ENCODE peak calls at places on chromosomes 4 and X, in six cellular contexts. One of them, this sample, is unnamed. For H3K36me3, the result is how much of the 10 kb centered on the place peaks cover.

GRCh38 chr4:169315530-169316306 is 45.0 kb upstream of the SH3RF1 start:
- DNase-seq in tibial artery: no peak
- DNase-seq in spleen: no peak
- DNase-seq in mesendoderm: peak
- DNase-seq in BJ: no peak
- DNase-seq in CD8-positive, alpha-beta T cell: no peak
- DNase-seq in this sample: no peak

GRCh38 chr4:18020671-18021469 is 685 bp downstream of the LCORL start:
- DNase-seq in tibial artery: peak
- DNase-seq in CD8-positive, alpha-beta T cell: peak
- DNase-seq in mesendoderm: peak
- DNase-seq in spleen: peak
- DNase-seq in BJ: peak
- DNase-seq in this sample: peak

GRCh38 chr4:22019676-22020075 is 71.1 kb upstream of the KCNIP4 start:
- DNase-seq in tibial artery: no peak
- DNase-seq in CD8-positive, alpha-beta T cell: no peak
- DNase-seq in BJ: no peak
- DNase-seq in spleen: no peak
- DNase-seq in mesendoderm: no peak
- DNase-seq in this sample: no peak

GRCh38 chrX:153889123-153889522 is 3.1 kb upstream of the L1CAM start:
- DNase-seq in BJ: no peak
- DNase-seq in mesendoderm: no peak
- DNase-seq in CD8-positive, alpha-beta T cell: no peak
- DNase-seq in tibial artery: no peak
- DNase-seq in spleen: no peak
- DNase-seq in this sample: no peak

GRCh38 chrX:23503835-23504539 is 163.3 kb upstream of the PRDX4 start:
- DNase-seq in mesendoderm: peak
- DNase-seq in tibial artery: peak
- DNase-seq in CD8-positive, alpha-beta T cell: no peak
- DNase-seq in BJ: peak
- DNase-seq in spleen: no peak
- DNase-seq in this sample: peak

GRCh38 chrX:8484360-8484759 is 19.7 kb downstream of the VCX3B start:
- DNase-seq in CD8-positive, alpha-beta T cell: no peak
- DNase-seq in mesendoderm: no peak
- DNase-seq in BJ: no peak
- DNase-seq in spleen: no peak
- DNase-seq in tibial artery: no peak
- DNase-seq in this sample: no peak

GRCh38 chr4:108950158-108950915 is 187.5 kb upstream of the ETNPPL start:
- DNase-seq in spleen: no peak
- DNase-seq in CD8-positive, alpha-beta T cell: no peak
- DNase-seq in tibial artery: no peak
- DNase-seq in mesendoderm: no peak
- DNase-seq in BJ: no peak
- DNase-seq in this sample: no peak

GRCh38 chrX:32852203-32852602 is 359.1 kb downstream of the DMD start:
- DNase-seq in spleen: no peak
- DNase-seq in mesendoderm: no peak
- DNase-seq in tibial artery: no peak
- DNase-seq in CD8-positive, alpha-beta T cell: no peak
- DNase-seq in BJ: no peak
- DNase-seq in this sample: no peak

GRCh38 chrX:110966839-110967238 is 129.2 kb upstream of the PAK3 start:
- DNase-seq in BJ: no peak
- DNase-seq in CD8-positive, alpha-beta T cell: no peak
- DNase-seq in tibial artery: no peak
- DNase-seq in mesendoderm: no peak
- DNase-seq in spleen: no peak
- DNase-seq in this sample: no peak

GRCh38 chr4:158172196-158172557 is 648 bp downstream of the GASK1B start:
- DNase-seq in BJ: no peak
- DNase-seq in tibial artery: no peak
- DNase-seq in spleen: no peak
- DNase-seq in CD8-positive, alpha-beta T cell: no peak
- DNase-seq in mesendoderm: no peak
- DNase-seq in this sample: no peak

GRCh38 chr4:137541866-137542648 is 9.8 kb upstream of the PCDH18 start:
- DNase-seq in mesendoderm: no peak
- DNase-seq in CD8-positive, alpha-beta T cell: no peak
- DNase-seq in BJ: no peak
- DNase-seq in tibial artery: no peak
- DNase-seq in spleen: no peak
- DNase-seq in this sample: no peak

GRCh38 chr4:164648151-164648848 is 105.6 kb upstream of the SMIM31 start:
- DNase-seq in mesendoderm: no peak
- DNase-seq in BJ: no peak
- DNase-seq in tibial artery: no peak
- DNase-seq in spleen: no peak
- DNase-seq in CD8-positive, alpha-beta T cell: no peak
- DNase-seq in this sample: no peak

GRCh38 chrX:155535866-155536265 is 76.9 kb downstream of the TMLHE start:
- DNase-seq in BJ: no peak
- DNase-seq in CD8-positive, alpha-beta T cell: no peak
- DNase-seq in mesendoderm: no peak
- DNase-seq in spleen: no peak
- DNase-seq in tibial artery: no peak
- DNase-seq in this sample: no peak

GRCh38 chr4:74030285-74030684 is 8.2 kb downstream of the CXCL3 start:
- DNase-seq in tibial artery: no peak
- DNase-seq in mesendoderm: no peak
- DNase-seq in spleen: no peak
- DNase-seq in BJ: no peak
- DNase-seq in CD8-positive, alpha-beta T cell: no peak
- DNase-seq in this sample: no peak

GRCh38 chrX:153765138-153766079 is 1.4 kb downstream of the PLXNB3 start:
- DNase-seq in tibial artery: no peak
- DNase-seq in BJ: no peak
- DNase-seq in spleen: peak
- DNase-seq in CD8-positive, alpha-beta T cell: no peak
- DNase-seq in mesendoderm: peak
- DNase-seq in this sample: no peak

GRCh38 chr4:105061136-105061696 is 85.5 kb upstream of the TET2 start:
- DNase-seq in tibial artery: no peak
- DNase-seq in mesendoderm: peak
- DNase-seq in CD8-positive, alpha-beta T cell: peak
- DNase-seq in BJ: no peak
- DNase-seq in spleen: no peak
- DNase-seq in this sample: no peak

GRCh38 chrX:103845165-103845653 is 13.2 kb upstream of the RAB9B start:
- DNase-seq in tibial artery: peak
- DNase-seq in CD8-positive, alpha-beta T cell: peak
- DNase-seq in mesendoderm: peak
- DNase-seq in BJ: peak
- DNase-seq in spleen: no peak
- DNase-seq in this sample: no peak

GRCh38 chr4:78551420-78552351 is at the start of gene ANXA3:
- DNase-seq in BJ: no peak
- DNase-seq in tibial artery: no peak
- DNase-seq in mesendoderm: peak
- DNase-seq in CD8-positive, alpha-beta T cell: no peak
- DNase-seq in spleen: peak
- DNase-seq in this sample: no peak

GRCh38 chr4:15612136-15612535 is 43.0 kb downstream of the FBXL5 start:
- DNase-seq in mesendoderm: no peak
- DNase-seq in spleen: no peak
- DNase-seq in tibial artery: no peak
- DNase-seq in CD8-positive, alpha-beta T cell: no peak
- DNase-seq in BJ: no peak
- DNase-seq in this sample: no peak

GRCh38 chr4:55549888-55550287 is 3.2 kb upstream of the CLOCK start:
- DNase-seq in BJ: peak
- DNase-seq in CD8-positive, alpha-beta T cell: no peak
- DNase-seq in mesendoderm: no peak
- DNase-seq in spleen: no peak
- DNase-seq in tibial artery: no peak
- DNase-seq in this sample: no peak

GRCh38 chr4:138162259-138162658 is 79.9 kb downstream of the SLC7A11 start:
- DNase-seq in CD8-positive, alpha-beta T cell: no peak
- DNase-seq in spleen: no peak
- DNase-seq in tibial artery: no peak
- DNase-seq in BJ: no peak
- DNase-seq in mesendoderm: no peak
- DNase-seq in this sample: no peak

GRCh38 chrX:115013705-115014104 is 3.7 kb downstream of the IL13RA2 start:
- DNase-seq in spleen: no peak
- DNase-seq in mesendoderm: no peak
- DNase-seq in BJ: no peak
- DNase-seq in CD8-positive, alpha-beta T cell: no peak
- DNase-seq in tibial artery: no peak
- DNase-seq in this sample: no peak

GRCh38 chr4:72449705-72450104 is 119.3 kb downstream of the ADAMTS3 start:
- DNase-seq in mesendoderm: no peak
- DNase-seq in spleen: no peak
- DNase-seq in BJ: no peak
- DNase-seq in CD8-positive, alpha-beta T cell: no peak
- DNase-seq in tibial artery: no peak
- DNase-seq in this sample: no peak

GRCh38 chrX:1202251-1202650 is 10.2 kb downstream of the CRLF2 start:
- DNase-seq in BJ: no peak
- DNase-seq in spleen: peak
- DNase-seq in CD8-positive, alpha-beta T cell: no peak
- DNase-seq in tibial artery: no peak
- DNase-seq in mesendoderm: no peak
- DNase-seq in this sample: no peak

GRCh38 chrX:31580227-31580626 is 508.4 kb upstream of the FTHL17 start:
- DNase-seq in spleen: no peak
- DNase-seq in mesendoderm: peak
- DNase-seq in CD8-positive, alpha-beta T cell: no peak
- DNase-seq in tibial artery: no peak
- DNase-seq in BJ: no peak
- DNase-seq in this sample: no peak

GRCh38 chr4:105709081-105709450 is 482 bp downstream of the GSTCD start:
- DNase-seq in BJ: no peak
- DNase-seq in spleen: no peak
- DNase-seq in mesendoderm: peak
- DNase-seq in tibial artery: no peak
- DNase-seq in CD8-positive, alpha-beta T cell: no peak
- DNase-seq in this sample: no peak

DNA sequence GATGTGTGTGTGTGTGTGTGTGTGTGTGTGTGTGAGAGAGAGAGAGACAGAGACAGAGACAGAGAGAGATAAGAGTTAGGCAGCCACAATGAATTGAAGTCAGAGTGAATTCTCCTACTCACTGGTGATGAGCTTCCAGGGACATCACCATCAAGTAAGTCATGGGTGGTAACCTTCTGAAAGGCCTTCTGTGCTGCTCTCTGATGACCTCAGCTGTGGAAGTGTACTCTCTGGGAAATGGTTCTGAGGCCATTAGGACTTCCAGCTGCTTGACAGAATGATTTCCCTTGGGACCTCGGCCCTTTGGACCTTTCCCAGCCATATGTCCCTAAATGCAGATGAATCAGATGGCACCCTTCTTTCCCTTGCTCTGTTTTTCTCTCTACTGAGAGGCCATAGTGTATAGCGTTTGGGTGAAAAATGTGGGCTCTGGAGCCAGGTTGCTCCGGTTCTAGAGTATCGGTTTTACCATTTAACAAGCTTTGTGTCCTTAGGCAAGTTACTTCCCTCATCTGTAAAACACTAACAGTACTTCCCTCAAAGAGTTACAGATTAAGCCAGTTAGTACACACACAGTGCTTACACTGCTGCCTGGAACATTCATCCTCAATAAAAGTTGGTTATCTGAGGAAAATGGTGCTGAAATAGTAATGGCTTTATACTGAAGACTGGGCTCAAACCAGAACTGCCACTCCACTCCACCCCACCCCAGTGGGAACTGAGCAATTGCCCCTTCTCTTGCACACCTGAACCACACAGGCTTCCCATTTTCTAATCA is 7.6 kb downstream of the SEPTIN11 start:
- DNase-seq in CD8-positive, alpha-beta T cell: no peak
- DNase-seq in tibial artery: no peak
- DNase-seq in mesendoderm: no peak
- DNase-seq in spleen: no peak
- DNase-seq in BJ: no peak
- DNase-seq in this sample: no peak
- H3K36me3 ChIP-seq in CD8-positive, alpha-beta T cell: under half
- H3K36me3 ChIP-seq in tibial artery: under half
- H3K36me3 ChIP-seq in mesendoderm: under half
- H3K36me3 ChIP-seq in spleen: under half
- H3K36me3 ChIP-seq in BJ: under half
- H3K36me3 ChIP-seq in this sample: under half

GRCh38 chr4:110636677-110637407 is 14.0 kb upstream of the PITX2 start:
- DNase-seq in spleen: no peak
- DNase-seq in tibial artery: no peak
- DNase-seq in CD8-positive, alpha-beta T cell: no peak
- DNase-seq in mesendoderm: peak
- DNase-seq in BJ: no peak
- DNase-seq in this sample: no peak
- H3K4me3 ChIP-seq in spleen: peak
- H3K4me3 ChIP-seq in tibial artery: peak
- H3K4me3 ChIP-seq in CD8-positive, alpha-beta T cell: no peak
- H3K4me3 ChIP-seq in mesendoderm: peak
- H3K4me3 ChIP-seq in BJ: peak
- H3K4me3 ChIP-seq in this sample: peak

DNA sequence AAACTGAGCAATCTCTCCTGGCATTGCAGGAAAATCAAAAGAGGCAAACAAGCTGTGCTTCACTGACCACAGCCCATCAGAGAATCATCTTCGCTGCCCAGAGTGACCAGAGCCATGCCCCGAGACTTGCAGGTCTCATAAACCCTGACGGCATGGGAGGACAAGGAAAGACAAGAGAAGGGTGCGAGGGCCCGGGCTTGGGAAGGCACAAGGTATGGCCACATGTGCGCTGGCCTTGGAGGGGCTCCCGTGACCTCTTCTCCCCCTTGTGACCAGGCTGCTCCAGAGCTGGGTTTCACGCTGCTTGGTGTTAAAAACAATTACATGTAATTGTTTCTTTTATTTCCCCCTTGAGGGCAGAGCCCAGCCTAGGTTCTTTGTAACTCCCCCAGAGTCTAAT is 20.8 kb downstream of the DCTD start:
- DNase-seq in mesendoderm: no peak
- DNase-seq in tibial artery: no peak
- DNase-seq in BJ: no peak
- DNase-seq in CD8-positive, alpha-beta T cell: no peak
- DNase-seq in spleen: no peak
- DNase-seq in this sample: no peak
- H3K36me3 ChIP-seq in mesendoderm: under half
- H3K36me3 ChIP-seq in tibial artery: half or more
- H3K36me3 ChIP-seq in BJ: under half
- H3K36me3 ChIP-seq in CD8-positive, alpha-beta T cell: under half
- H3K36me3 ChIP-seq in spleen: half or more
- H3K36me3 ChIP-seq in this sample: under half

GRCh38 chr4:128060130-128060619 is 937 bp upstream of the LARP1B start:
- DNase-seq in BJ: no peak
- DNase-seq in spleen: no peak
- DNase-seq in mesendoderm: no peak
- DNase-seq in CD8-positive, alpha-beta T cell: no peak
- DNase-seq in tibial artery: no peak
- DNase-seq in this sample: no peak
- H3K4me3 ChIP-seq in BJ: peak
- H3K4me3 ChIP-seq in spleen: peak
- H3K4me3 ChIP-seq in mesendoderm: no peak
- H3K4me3 ChIP-seq in CD8-positive, alpha-beta T cell: peak
- H3K4me3 ChIP-seq in tibial artery: peak
- H3K4me3 ChIP-seq in this sample: peak

GRCh38 chr4:113293673-113294072 is 244.2 kb downstream of the ANK2 start:
- DNase-seq in spleen: no peak
- DNase-seq in mesendoderm: peak
- DNase-seq in CD8-positive, alpha-beta T cell: no peak
- DNase-seq in BJ: no peak
- DNase-seq in tibial artery: no peak
- DNase-seq in this sample: no peak
- H3K36me3 ChIP-seq in spleen: under half
- H3K36me3 ChIP-seq in mesendoderm: under half
- H3K36me3 ChIP-seq in CD8-positive, alpha-beta T cell: under half
- H3K36me3 ChIP-seq in BJ: under half
- H3K36me3 ChIP-seq in tibial artery: under half
- H3K36me3 ChIP-seq in this sample: under half